ENCODE peak calls at places on chromosomes 6 and 20, in eight cellular contexts. Y, H, M, D, U, E, K and S are unnamed samples.

GRCh38 chr6:2942916-2943563 is 28.3 kb downstream of the SERPINB6 start:
- DNase-seq in M (no peak), D (no peak), U (no peak), Y (no peak), H (no peak), K (no peak), E (no peak), S (no peak)

GRCh38 chr6:34200340-34200971 is 36.2 kb upstream of the HMGA1 start:
- DNase-seq in K (no peak), U (no peak), D (no peak), E (no peak), H (no peak), Y (no peak), M (no peak), S (no peak)

GRCh38 chr6:31878761-31879542 is at the start of gene SLC44A4:
- DNase-seq in D (no peak), E (no peak), Y (no peak), U (no peak), M (peak; percentile 69), K (no peak), H (no peak), S (no peak)

GRCh38 chr6:137248702-137249101 is 29.5 kb upstream of the IFNGR1 start:
- DNase-seq in H (no peak), Y (no peak), U (no peak), M (no peak), D (no peak), E (no peak), K (no peak), S (no peak)

GRCh38 chr20:53087034-53087777 is 115.0 kb downstream of the TSHZ2 start:
- DNase-seq in D (no peak), H (no peak), U (no peak), K (no peak), M (no peak), Y (no peak), E (peak; percentile 83), S (peak; percentile 66)

GRCh38 chr6:130396722-130397121 is 30.9 kb downstream of the TMEM200A start:
- DNase-seq in E (peak; percentile 34), Y (no peak), U (no peak), M (no peak), K (no peak), H (peak; percentile 32), D (no peak), S (no peak)

GRCh38 chr6:49430187-49430586 is 32.9 kb downstream of the MMUT start:
- DNase-seq in D (no peak), M (no peak), H (peak; percentile 16), E (peak; percentile 32), Y (no peak), K (peak; percentile 25), U (no peak), S (peak; percentile 5)

GRCh38 chr6:92541457-92542060 is 877.8 kb downstream of the EPHA7 start:
- DNase-seq in K (peak; percentile 21), H (no peak), U (no peak), E (no peak), Y (no peak), M (no peak), D (no peak), S (no peak)

GRCh38 chr6:109082178-109082577 is 12.5 kb downstream of the SESN1 start:
- DNase-seq in Y (no peak), K (no peak), D (no peak), M (no peak), U (no peak), H (peak; percentile 26), E (peak; percentile 81), S (peak; percentile 46)

GRCh38 chr20:48606841-48607543 is 220.8 kb downstream of the PREX1 start:
- DNase-seq in D (no peak), Y (no peak), K (no peak), M (peak; percentile 56), U (no peak), H (no peak), E (no peak), S (no peak)

GRCh38 chr6:159098636-159099106 is 53.9 kb upstream of the TAGAP start:
- DNase-seq in M (no peak), E (no peak), U (no peak), K (no peak), D (no peak), H (no peak), Y (peak; percentile 69), S (no peak)

GRCh38 chr20:5080384-5080877 is 39.3 kb downstream of the PCNA start:
- DNase-seq in D (peak; percentile 50), M (peak; percentile 86), H (no peak), E (peak; percentile 69), U (peak; percentile 21), K (no peak), Y (no peak), S (peak; percentile 89)

DNA sequence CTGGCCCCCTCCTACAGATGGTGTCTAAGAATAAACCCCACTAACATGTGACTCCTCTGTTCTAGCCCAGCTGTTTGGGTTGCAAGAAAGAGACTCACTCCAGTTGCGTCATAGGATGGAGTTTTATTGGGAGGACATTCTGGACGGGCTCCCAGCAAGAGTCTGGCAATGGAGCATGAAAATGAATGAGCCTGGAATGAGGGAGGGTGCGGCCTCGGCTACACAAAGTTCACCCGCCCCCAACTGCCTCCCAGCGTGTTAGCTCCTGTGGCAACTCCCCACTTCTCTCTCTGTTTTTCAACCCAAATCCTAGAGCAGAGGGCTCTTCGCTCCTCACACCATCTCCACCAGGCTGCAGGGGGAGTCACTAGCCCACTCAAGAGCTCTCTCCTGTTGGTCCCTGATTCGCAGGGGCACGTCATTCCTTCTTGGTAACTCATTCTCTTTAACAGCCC is 5.1 kb upstream of the ADAM33 start:
- DNase-seq in K (peak; percentile 89), E (peak; percentile 96), M (no peak), Y (no peak), U (peak; percentile 85), H (peak; percentile 51), D (peak; percentile 83), S (peak; percentile 95)
- TF ChIP-seq CTCF in K (peak; percentile 20), E (no peak), M (no peak), Y (no peak), U (no peak), H (no peak), D (no peak), S (peak; percentile 13)

GRCh38 chr6:43494766-43495165 is 15.4 kb downstream of the LRRC73 start:
- DNase-seq in U (no peak), M (no peak), Y (no peak), H (no peak), D (no peak), E (no peak), K (no peak), S (no peak)

GRCh38 chr6:43495409-43495941 is 14.7 kb downstream of the LRRC73 start:
- DNase-seq in D (no peak), Y (peak; percentile 15), H (peak; percentile 58), M (no peak), E (peak; percentile 17), U (no peak), K (no peak), S (no peak)

GRCh38 chr6:43497694-43498093 is 12.5 kb downstream of the LRRC73 start:
- DNase-seq in K (no peak), U (no peak), Y (no peak), M (no peak), E (no peak), H (no peak), D (no peak), S (no peak)

GRCh38 chr6:43497129-43497396 is 13.1 kb downstream of the LRRC73 start:
- DNase-seq in U (no peak), K (no peak), H (no peak), M (no peak), E (no peak), Y (no peak), D (no peak), S (no peak)

DNA sequence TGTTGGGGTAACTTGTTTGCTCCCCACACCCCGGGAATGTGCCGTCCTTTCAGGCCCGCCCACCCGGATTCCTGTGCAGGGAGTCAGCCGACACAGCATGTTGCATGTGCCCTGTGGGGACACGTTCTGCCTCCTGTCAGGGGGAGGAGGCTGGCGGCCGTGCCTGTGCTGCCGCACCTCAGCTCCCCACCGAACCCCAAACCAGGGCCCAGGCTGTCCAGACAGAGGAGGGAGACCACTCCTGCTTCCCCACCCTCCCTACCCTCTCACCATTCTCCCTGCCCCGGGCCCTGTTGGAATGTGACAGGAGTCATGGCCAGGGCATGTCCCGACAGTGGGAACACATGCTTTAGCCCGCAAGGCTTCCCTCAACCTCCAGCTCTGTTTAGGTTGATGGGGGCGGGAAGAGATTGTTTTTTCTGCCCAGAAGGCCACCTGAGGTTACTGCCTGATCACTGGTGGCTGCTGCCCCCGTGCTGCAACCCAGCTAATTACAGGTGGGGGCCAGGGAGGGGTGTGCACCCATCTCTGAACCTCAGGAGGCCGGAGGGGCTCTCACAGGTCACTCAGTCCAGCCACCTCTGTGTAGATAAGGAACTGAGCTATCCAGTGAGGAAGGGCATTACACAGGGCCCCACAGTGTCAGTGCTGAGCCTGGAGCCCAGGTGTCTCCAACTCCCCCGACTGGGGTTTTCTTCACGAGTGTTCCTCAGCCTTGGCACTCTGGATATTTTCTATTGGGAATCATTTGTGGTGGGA is 13.6 kb downstream of the LRRC73 start:
- DNase-seq in M (no peak), Y (peak; percentile 23), E (peak; percentile 62), K (peak; percentile 52), U (no peak), D (no peak), H (peak; percentile 94), S (peak; percentile 65)
- H3K4me3 ChIP-seq in M (no peak overlapping the region), Y (no peak overlapping the region), E (no peak overlapping the region), K (no peak overlapping the region), U (no peak overlapping the region), D (no peak overlapping the region), H (peak overlapping the region; percentile 11), S (no peak overlapping the region)

DNA sequence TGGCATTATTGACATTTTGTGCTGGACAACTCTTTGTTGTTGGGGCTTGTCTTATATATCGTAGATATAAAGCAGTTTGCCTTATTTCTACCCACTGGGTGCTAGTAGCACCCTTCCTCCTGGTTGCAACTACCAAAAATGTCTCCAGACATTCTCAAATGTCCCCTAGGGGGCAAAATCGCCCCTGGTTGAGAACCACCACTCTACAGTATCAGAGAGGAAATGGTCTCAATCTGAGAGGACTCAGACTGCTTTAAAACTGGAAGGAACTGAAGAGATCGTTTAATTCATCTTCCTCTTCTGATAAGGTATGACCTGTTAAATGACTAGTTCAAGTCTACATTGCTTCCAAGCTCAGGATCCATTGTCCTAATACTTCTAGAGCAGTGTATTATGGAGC is 14.9 kb downstream of the SH3BGRL2 start:
- DNase-seq in E (no peak), Y (peak; percentile 49), U (no peak), K (no peak), D (no peak), M (no peak), H (no peak), S (no peak)
- TF ChIP-seq CTCF in E (no peak), Y (peak; percentile 27), U (no peak), K (no peak), D (peak; percentile 19), M (no peak), H (no peak), S (no peak)

GRCh38 chr20:9401381-9401780 is 113.0 kb upstream of the LAMP5 start:
- DNase-seq in D (no peak), Y (no peak), E (no peak), U (no peak), M (no peak), H (no peak), K (no peak), S (no peak)
- H3K4me3 ChIP-seq in D (no peak overlapping the region), Y (no peak overlapping the region), E (no peak overlapping the region), U (no peak overlapping the region), M (no peak overlapping the region), H (no peak overlapping the region), K (no peak overlapping the region), S (no peak overlapping the region)

GRCh38 chr6:79762370-79762769 is 131.2 kb downstream of the SH3BGRL2 start:
- DNase-seq in M (no peak), E (peak; percentile 16), K (no peak), Y (no peak), D (no peak), H (no peak), U (no peak), S (no peak)
- TF ChIP-seq CTCF in M (no peak), E (peak; percentile 38), K (no peak), Y (no peak), D (no peak), H (peak; percentile 29), U (no peak), S (peak; percentile 28)